ENCODE peak calls at places on chromosomes 7 and 10, in nine cellular contexts. One of them, this sample, is unnamed.

GRCh38 chr10:118737594-118738302 is 17.0 kb downstream of the CACUL1 start:
- DNase-seq in nephron progenitor cell: no peak
- DNase-seq in GM10248: no peak
- DNase-seq in non-pigmented ciliary epithelial cell: no peak
- DNase-seq in HTR-8/SVneo: no peak
- DNase-seq in heart left ventricle: no peak
- DNase-seq in hypothalamus: no peak
- DNase-seq in stimulated activated CD4-positive, alpha-beta T cell treated with anti-CD3 and anti-CD28 coated beads, Interleukin-1b, Interleukin-23, amount 100 ng/mL, for 24 hours: no peak
- DNase-seq in putamen: no peak
- DNase-seq in this sample: no peak

GRCh38 chr7:6228363-6228762 is 44.1 kb downstream of the CYTH3 start:
- DNase-seq in nephron progenitor cell: peak
- DNase-seq in GM10248: no peak
- DNase-seq in non-pigmented ciliary epithelial cell: no peak
- DNase-seq in HTR-8/SVneo: no peak
- DNase-seq in heart left ventricle: no peak
- DNase-seq in hypothalamus: no peak
- DNase-seq in stimulated activated CD4-positive, alpha-beta T cell treated with anti-CD3 and anti-CD28 coated beads, Interleukin-1b, Interleukin-23, amount 100 ng/mL, for 24 hours: no peak
- DNase-seq in putamen: peak
- DNase-seq in this sample: no peak

GRCh38 chr7:101915000-101915399 is 97.6 kb downstream of the CUX1 start:
- DNase-seq in nephron progenitor cell: no peak
- DNase-seq in GM10248: no peak
- DNase-seq in non-pigmented ciliary epithelial cell: no peak
- DNase-seq in HTR-8/SVneo: no peak
- DNase-seq in heart left ventricle: peak
- DNase-seq in hypothalamus: no peak
- DNase-seq in stimulated activated CD4-positive, alpha-beta T cell treated with anti-CD3 and anti-CD28 coated beads, Interleukin-1b, Interleukin-23, amount 100 ng/mL, for 24 hours: no peak
- DNase-seq in putamen: no peak
- DNase-seq in this sample: no peak

GRCh38 chr7:98079891-98080653 is 26.6 kb upstream of the LMTK2 start:
- DNase-seq in nephron progenitor cell: no peak
- DNase-seq in GM10248: no peak
- DNase-seq in non-pigmented ciliary epithelial cell: no peak
- DNase-seq in HTR-8/SVneo: no peak
- DNase-seq in heart left ventricle: no peak
- DNase-seq in hypothalamus: no peak
- DNase-seq in stimulated activated CD4-positive, alpha-beta T cell treated with anti-CD3 and anti-CD28 coated beads, Interleukin-1b, Interleukin-23, amount 100 ng/mL, for 24 hours: no peak
- DNase-seq in putamen: peak
- DNase-seq in this sample: peak

GRCh38 chr7:22561356-22561755 is 61.4 kb upstream of the STEAP1B start:
- DNase-seq in nephron progenitor cell: peak
- DNase-seq in GM10248: no peak
- DNase-seq in non-pigmented ciliary epithelial cell: peak
- DNase-seq in HTR-8/SVneo: peak
- DNase-seq in heart left ventricle: peak
- DNase-seq in hypothalamus: peak
- DNase-seq in stimulated activated CD4-positive, alpha-beta T cell treated with anti-CD3 and anti-CD28 coated beads, Interleukin-1b, Interleukin-23, amount 100 ng/mL, for 24 hours: no peak
- DNase-seq in putamen: no peak
- DNase-seq in this sample: no peak

GRCh38 chr10:17112566-17112965 is 17.0 kb downstream of the CUBN start:
- DNase-seq in nephron progenitor cell: no peak
- DNase-seq in GM10248: no peak
- DNase-seq in non-pigmented ciliary epithelial cell: no peak
- DNase-seq in HTR-8/SVneo: no peak
- DNase-seq in heart left ventricle: no peak
- DNase-seq in hypothalamus: no peak
- DNase-seq in stimulated activated CD4-positive, alpha-beta T cell treated with anti-CD3 and anti-CD28 coated beads, Interleukin-1b, Interleukin-23, amount 100 ng/mL, for 24 hours: no peak
- DNase-seq in putamen: no peak
- DNase-seq in this sample: no peak

GRCh38 chr7:81926154-81926553 is 156.3 kb upstream of the HGF start:
- DNase-seq in nephron progenitor cell: no peak
- DNase-seq in GM10248: no peak
- DNase-seq in non-pigmented ciliary epithelial cell: no peak
- DNase-seq in HTR-8/SVneo: no peak
- DNase-seq in heart left ventricle: no peak
- DNase-seq in hypothalamus: no peak
- DNase-seq in stimulated activated CD4-positive, alpha-beta T cell treated with anti-CD3 and anti-CD28 coated beads, Interleukin-1b, Interleukin-23, amount 100 ng/mL, for 24 hours: no peak
- DNase-seq in putamen: no peak
- DNase-seq in this sample: no peak

GRCh38 chr10:28986117-28986792 is 302.6 kb upstream of the LYZL1 start:
- DNase-seq in nephron progenitor cell: no peak
- DNase-seq in GM10248: no peak
- DNase-seq in non-pigmented ciliary epithelial cell: no peak
- DNase-seq in HTR-8/SVneo: no peak
- DNase-seq in heart left ventricle: no peak
- DNase-seq in hypothalamus: no peak
- DNase-seq in stimulated activated CD4-positive, alpha-beta T cell treated with anti-CD3 and anti-CD28 coated beads, Interleukin-1b, Interleukin-23, amount 100 ng/mL, for 24 hours: no peak
- DNase-seq in putamen: no peak
- DNase-seq in this sample: no peak

GRCh38 chr10:60114765-60115586 is 208.6 kb upstream of the CCDC6 start:
- DNase-seq in nephron progenitor cell: peak
- DNase-seq in GM10248: peak
- DNase-seq in non-pigmented ciliary epithelial cell: peak
- DNase-seq in HTR-8/SVneo: peak
- DNase-seq in heart left ventricle: no peak
- DNase-seq in hypothalamus: no peak
- DNase-seq in stimulated activated CD4-positive, alpha-beta T cell treated with anti-CD3 and anti-CD28 coated beads, Interleukin-1b, Interleukin-23, amount 100 ng/mL, for 24 hours: no peak
- DNase-seq in putamen: peak
- DNase-seq in this sample: peak

GRCh38 chr10:24944512-24945255 is 7.7 kb downstream of the PRTFDC1 start:
- DNase-seq in nephron progenitor cell: no peak
- DNase-seq in GM10248: no peak
- DNase-seq in non-pigmented ciliary epithelial cell: no peak
- DNase-seq in HTR-8/SVneo: no peak
- DNase-seq in heart left ventricle: peak
- DNase-seq in hypothalamus: peak
- DNase-seq in stimulated activated CD4-positive, alpha-beta T cell treated with anti-CD3 and anti-CD28 coated beads, Interleukin-1b, Interleukin-23, amount 100 ng/mL, for 24 hours: no peak
- DNase-seq in putamen: peak
- DNase-seq in this sample: no peak

GRCh38 chr7:39951156-39951942 is 1.3 kb downstream of the CDK13 start:
- DNase-seq in nephron progenitor cell: peak
- DNase-seq in GM10248: peak
- DNase-seq in non-pigmented ciliary epithelial cell: no peak
- DNase-seq in HTR-8/SVneo: no peak
- DNase-seq in heart left ventricle: peak
- DNase-seq in hypothalamus: peak
- DNase-seq in stimulated activated CD4-positive, alpha-beta T cell treated with anti-CD3 and anti-CD28 coated beads, Interleukin-1b, Interleukin-23, amount 100 ng/mL, for 24 hours: peak
- DNase-seq in putamen: peak
- DNase-seq in this sample: peak

GRCh38 chr10:13163859-13164258 is 2.5 kb downstream of the MCM10 start:
- DNase-seq in nephron progenitor cell: no peak
- DNase-seq in GM10248: no peak
- DNase-seq in non-pigmented ciliary epithelial cell: no peak
- DNase-seq in HTR-8/SVneo: no peak
- DNase-seq in heart left ventricle: no peak
- DNase-seq in hypothalamus: no peak
- DNase-seq in stimulated activated CD4-positive, alpha-beta T cell treated with anti-CD3 and anti-CD28 coated beads, Interleukin-1b, Interleukin-23, amount 100 ng/mL, for 24 hours: no peak
- DNase-seq in putamen: no peak
- DNase-seq in this sample: no peak

GRCh38 chr10:16745061-16745460 is 72.2 kb downstream of the RSU1 start:
- DNase-seq in nephron progenitor cell: no peak
- DNase-seq in GM10248: no peak
- DNase-seq in non-pigmented ciliary epithelial cell: no peak
- DNase-seq in HTR-8/SVneo: no peak
- DNase-seq in heart left ventricle: no peak
- DNase-seq in hypothalamus: no peak
- DNase-seq in stimulated activated CD4-positive, alpha-beta T cell treated with anti-CD3 and anti-CD28 coated beads, Interleukin-1b, Interleukin-23, amount 100 ng/mL, for 24 hours: no peak
- DNase-seq in putamen: no peak
- DNase-seq in this sample: no peak

GRCh38 chr7:106812027-106812643 is 52.9 kb upstream of the PIK3CG start:
- DNase-seq in nephron progenitor cell: no peak
- DNase-seq in GM10248: no peak
- DNase-seq in non-pigmented ciliary epithelial cell: no peak
- DNase-seq in HTR-8/SVneo: no peak
- DNase-seq in heart left ventricle: peak
- DNase-seq in hypothalamus: peak
- DNase-seq in stimulated activated CD4-positive, alpha-beta T cell treated with anti-CD3 and anti-CD28 coated beads, Interleukin-1b, Interleukin-23, amount 100 ng/mL, for 24 hours: no peak
- DNase-seq in putamen: peak
- DNase-seq in this sample: no peak

GRCh38 chr10:92822964-92823363 is 25.4 kb upstream of the EXOC6 start:
- DNase-seq in nephron progenitor cell: no peak
- DNase-seq in GM10248: no peak
- DNase-seq in non-pigmented ciliary epithelial cell: no peak
- DNase-seq in HTR-8/SVneo: peak
- DNase-seq in heart left ventricle: no peak
- DNase-seq in hypothalamus: no peak
- DNase-seq in stimulated activated CD4-positive, alpha-beta T cell treated with anti-CD3 and anti-CD28 coated beads, Interleukin-1b, Interleukin-23, amount 100 ng/mL, for 24 hours: no peak
- DNase-seq in putamen: no peak
- DNase-seq in this sample: no peak

GRCh38 chr10:11794566-11794965 is 28.6 kb upstream of the PROSER2 start:
- DNase-seq in nephron progenitor cell: no peak
- DNase-seq in GM10248: no peak
- DNase-seq in non-pigmented ciliary epithelial cell: no peak
- DNase-seq in HTR-8/SVneo: no peak
- DNase-seq in heart left ventricle: no peak
- DNase-seq in hypothalamus: no peak
- DNase-seq in stimulated activated CD4-positive, alpha-beta T cell treated with anti-CD3 and anti-CD28 coated beads, Interleukin-1b, Interleukin-23, amount 100 ng/mL, for 24 hours: no peak
- DNase-seq in putamen: no peak
- DNase-seq in this sample: no peak

GRCh38 chr10:6275022-6275997 is 72.6 kb downstream of the PFKFB3 start:
- DNase-seq in nephron progenitor cell: peak
- DNase-seq in GM10248: peak
- DNase-seq in non-pigmented ciliary epithelial cell: peak
- DNase-seq in HTR-8/SVneo: peak
- DNase-seq in heart left ventricle: peak
- DNase-seq in hypothalamus: peak
- DNase-seq in stimulated activated CD4-positive, alpha-beta T cell treated with anti-CD3 and anti-CD28 coated beads, Interleukin-1b, Interleukin-23, amount 100 ng/mL, for 24 hours: peak
- DNase-seq in putamen: peak
- DNase-seq in this sample: no peak

GRCh38 chr7:141430426-141431142 is 120.6 kb upstream of the AGK start:
- DNase-seq in nephron progenitor cell: no peak
- DNase-seq in GM10248: no peak
- DNase-seq in non-pigmented ciliary epithelial cell: no peak
- DNase-seq in HTR-8/SVneo: no peak
- DNase-seq in heart left ventricle: no peak
- DNase-seq in hypothalamus: no peak
- DNase-seq in stimulated activated CD4-positive, alpha-beta T cell treated with anti-CD3 and anti-CD28 coated beads, Interleukin-1b, Interleukin-23, amount 100 ng/mL, for 24 hours: no peak
- DNase-seq in putamen: no peak
- DNase-seq in this sample: no peak

GRCh38 chr7:33982425-33982786 is 77.1 kb downstream of the BMPER start:
- DNase-seq in nephron progenitor cell: no peak
- DNase-seq in GM10248: no peak
- DNase-seq in non-pigmented ciliary epithelial cell: no peak
- DNase-seq in HTR-8/SVneo: peak
- DNase-seq in heart left ventricle: no peak
- DNase-seq in hypothalamus: no peak
- DNase-seq in stimulated activated CD4-positive, alpha-beta T cell treated with anti-CD3 and anti-CD28 coated beads, Interleukin-1b, Interleukin-23, amount 100 ng/mL, for 24 hours: no peak
- DNase-seq in putamen: no peak
- DNase-seq in this sample: no peak

GRCh38 chr10:13592306-13592705 is 5.5 kb downstream of the PRPF18 start:
- DNase-seq in nephron progenitor cell: no peak
- DNase-seq in GM10248: no peak
- DNase-seq in non-pigmented ciliary epithelial cell: no peak
- DNase-seq in HTR-8/SVneo: no peak
- DNase-seq in heart left ventricle: no peak
- DNase-seq in hypothalamus: no peak
- DNase-seq in stimulated activated CD4-positive, alpha-beta T cell treated with anti-CD3 and anti-CD28 coated beads, Interleukin-1b, Interleukin-23, amount 100 ng/mL, for 24 hours: no peak
- DNase-seq in putamen: no peak
- DNase-seq in this sample: no peak

GRCh38 chr10:31959461-31960173 is 31.0 kb upstream of the ARHGAP12 start:
- DNase-seq in nephron progenitor cell: no peak
- DNase-seq in GM10248: no peak
- DNase-seq in non-pigmented ciliary epithelial cell: no peak
- DNase-seq in HTR-8/SVneo: no peak
- DNase-seq in heart left ventricle: no peak
- DNase-seq in hypothalamus: no peak
- DNase-seq in stimulated activated CD4-positive, alpha-beta T cell treated with anti-CD3 and anti-CD28 coated beads, Interleukin-1b, Interleukin-23, amount 100 ng/mL, for 24 hours: no peak
- DNase-seq in putamen: no peak
- DNase-seq in this sample: no peak

GRCh38 chr7:7438851-7439250 is 96.8 kb downstream of the COL28A1 start:
- DNase-seq in nephron progenitor cell: no peak
- DNase-seq in GM10248: no peak
- DNase-seq in non-pigmented ciliary epithelial cell: peak
- DNase-seq in HTR-8/SVneo: peak
- DNase-seq in heart left ventricle: no peak
- DNase-seq in hypothalamus: no peak
- DNase-seq in stimulated activated CD4-positive, alpha-beta T cell treated with anti-CD3 and anti-CD28 coated beads, Interleukin-1b, Interleukin-23, amount 100 ng/mL, for 24 hours: no peak
- DNase-seq in putamen: no peak
- DNase-seq in this sample: peak

GRCh38 chr7:93092757-93093370 is 24.9 kb downstream of the SAMD9 start:
- DNase-seq in nephron progenitor cell: no peak
- DNase-seq in GM10248: no peak
- DNase-seq in non-pigmented ciliary epithelial cell: peak
- DNase-seq in HTR-8/SVneo: no peak
- DNase-seq in heart left ventricle: no peak
- DNase-seq in hypothalamus: no peak
- DNase-seq in stimulated activated CD4-positive, alpha-beta T cell treated with anti-CD3 and anti-CD28 coated beads, Interleukin-1b, Interleukin-23, amount 100 ng/mL, for 24 hours: no peak
- DNase-seq in putamen: no peak
- DNase-seq in this sample: no peak